ENCODE peak calls at places on chromosomes 3 and 15, in eight cellular contexts. One of them, this sample, is unnamed.

GRCh38 chr3:188244395-188244861 is 90.5 kb downstream of the LPP start:
- ATAC-seq in upper lobe of left lung: no peak
- ATAC-seq in HCT116: peak; percentile 77
- ATAC-seq in Panc1: peak; percentile 91
- ATAC-seq in GM23338: no peak
- ATAC-seq in GM12878: no peak
- ATAC-seq in K562: no peak
- ATAC-seq in HepG2: peak; percentile 48
- ATAC-seq in this sample: no peak

GRCh38 chr3:186646841-186647240 is 6.6 kb downstream of the FETUB start:
- ATAC-seq in HCT116: no peak
- ATAC-seq in Panc1: no peak
- ATAC-seq in GM12878: no peak
- ATAC-seq in HepG2: no peak
- ATAC-seq in GM23338: no peak
- ATAC-seq in K562: no peak
- ATAC-seq in upper lobe of left lung: no peak
- ATAC-seq in this sample: no peak

GRCh38 chr3:99928758-99929408 is 111.2 kb downstream of the CMSS1 start:
- ATAC-seq in K562: peak; percentile 59
- ATAC-seq in Panc1: no peak
- ATAC-seq in GM12878: no peak
- ATAC-seq in HepG2: no peak
- ATAC-seq in GM23338: peak; percentile 64
- ATAC-seq in upper lobe of left lung: no peak
- ATAC-seq in HCT116: no peak
- ATAC-seq in this sample: peak; percentile 42

GRCh38 chr15:82810863-82811421 is 1.5 kb downstream of the WHAMM start:
- ATAC-seq in GM23338: no peak
- ATAC-seq in Panc1: no peak
- ATAC-seq in upper lobe of left lung: no peak
- ATAC-seq in K562: no peak
- ATAC-seq in HCT116: no peak
- ATAC-seq in GM12878: peak; percentile 10
- ATAC-seq in HepG2: no peak
- ATAC-seq in this sample: no peak

GRCh38 chr3:172591876-172592771 is 68.9 kb upstream of the TNFSF10 start:
- ATAC-seq in GM23338: no peak
- ATAC-seq in K562: peak; percentile 45
- ATAC-seq in upper lobe of left lung: no peak
- ATAC-seq in Panc1: no peak
- ATAC-seq in HepG2: no peak
- ATAC-seq in GM12878: peak; percentile 91
- ATAC-seq in HCT116: no peak
- ATAC-seq in this sample: no peak

GRCh38 chr15:26628879-26629529 is 143.9 kb downstream of the GABRB3 start:
- ATAC-seq in GM12878: no peak
- ATAC-seq in GM23338: peak; percentile 70
- ATAC-seq in HepG2: no peak
- ATAC-seq in HCT116: no peak
- ATAC-seq in Panc1: no peak
- ATAC-seq in K562: peak; percentile 100
- ATAC-seq in upper lobe of left lung: peak; percentile 89
- ATAC-seq in this sample: peak; percentile 63

GRCh38 chr3:40660554-40660953 is 135.8 kb downstream of the ZNF621 start:
- ATAC-seq in upper lobe of left lung: no peak
- ATAC-seq in HepG2: no peak
- ATAC-seq in GM12878: no peak
- ATAC-seq in GM23338: no peak
- ATAC-seq in HCT116: no peak
- ATAC-seq in Panc1: no peak
- ATAC-seq in K562: no peak
- ATAC-seq in this sample: no peak

GRCh38 chr3:119497824-119498187 is 541 bp upstream of the TIMMDC1 start:
- ATAC-seq in GM12878: peak; percentile 12
- ATAC-seq in Panc1: peak; percentile 26
- ATAC-seq in upper lobe of left lung: peak; percentile 4
- ATAC-seq in HCT116: peak; percentile 13
- ATAC-seq in GM23338: peak; percentile 13
- ATAC-seq in HepG2: peak; percentile 31
- ATAC-seq in K562: peak; percentile 9
- ATAC-seq in this sample: no peak

GRCh38 chr3:31903686-31904431 is 77.2 kb downstream of the OSBPL10 start:
- ATAC-seq in K562: no peak
- ATAC-seq in HCT116: no peak
- ATAC-seq in HepG2: no peak
- ATAC-seq in GM12878: no peak
- ATAC-seq in upper lobe of left lung: no peak
- ATAC-seq in GM23338: no peak
- ATAC-seq in Panc1: peak; percentile 40
- ATAC-seq in this sample: no peak

GRCh38 chr3:77079988-77080585 is 40.2 kb downstream of the ROBO2 start:
- ATAC-seq in GM23338: peak; percentile 99
- ATAC-seq in HepG2: no peak
- ATAC-seq in Panc1: no peak
- ATAC-seq in upper lobe of left lung: no peak
- ATAC-seq in HCT116: no peak
- ATAC-seq in GM12878: no peak
- ATAC-seq in K562: peak; percentile 48
- ATAC-seq in this sample: no peak

GRCh38 chr15:55574096-55574495 is 14.0 kb downstream of the PYGO1 start:
- ATAC-seq in HepG2: no peak
- ATAC-seq in GM12878: no peak
- ATAC-seq in upper lobe of left lung: no peak
- ATAC-seq in K562: no peak
- ATAC-seq in HCT116: no peak
- ATAC-seq in GM23338: no peak
- ATAC-seq in Panc1: no peak
- ATAC-seq in this sample: no peak

GRCh38 chr3:12994357-12994606 is 78.9 kb downstream of the IQSEC1 start:
- ATAC-seq in HepG2: peak; percentile 27
- ATAC-seq in GM23338: peak; percentile 43
- ATAC-seq in K562: peak; percentile 56
- ATAC-seq in GM12878: peak; percentile 59
- ATAC-seq in HCT116: peak; percentile 62
- ATAC-seq in upper lobe of left lung: peak; percentile 41
- ATAC-seq in Panc1: peak; percentile 80
- ATAC-seq in this sample: peak; percentile 69

GRCh38 chr3:194168994-194169393 is 33.0 kb downstream of the HES1 start:
- ATAC-seq in GM23338: no peak
- ATAC-seq in HCT116: no peak
- ATAC-seq in Panc1: no peak
- ATAC-seq in upper lobe of left lung: no peak
- ATAC-seq in HepG2: peak; percentile 83
- ATAC-seq in K562: no peak
- ATAC-seq in GM12878: no peak
- ATAC-seq in this sample: no peak

GRCh38 chr3:188442430-188442829 is 288.5 kb downstream of the LPP start:
- ATAC-seq in GM23338: no peak
- ATAC-seq in GM12878: no peak
- ATAC-seq in K562: no peak
- ATAC-seq in HCT116: no peak
- ATAC-seq in upper lobe of left lung: no peak
- ATAC-seq in Panc1: no peak
- ATAC-seq in HepG2: no peak
- ATAC-seq in this sample: no peak

GRCh38 chr3:194112120-194113106 is 23.5 kb upstream of the HES1 start:
- ATAC-seq in K562: peak; percentile 69
- ATAC-seq in GM23338: no peak
- ATAC-seq in upper lobe of left lung: peak; percentile 91
- ATAC-seq in HCT116: peak; percentile 89
- ATAC-seq in Panc1: no peak
- ATAC-seq in GM12878: no peak
- ATAC-seq in HepG2: peak; percentile 96
- ATAC-seq in this sample: no peak

GRCh38 chr15:78212546-78213424 is 21.6 kb downstream of the ACSBG1 start:
- ATAC-seq in HepG2: peak; percentile 71
- ATAC-seq in Panc1: peak; percentile 88
- ATAC-seq in GM12878: no peak
- ATAC-seq in HCT116: peak; percentile 88
- ATAC-seq in GM23338: no peak
- ATAC-seq in K562: peak; percentile 82
- ATAC-seq in upper lobe of left lung: no peak
- ATAC-seq in this sample: peak; percentile 73

GRCh38 chr15:84835661-84836384 is 18.7 kb downstream of the ALPK3 start:
- ATAC-seq in HepG2: no peak
- ATAC-seq in Panc1: no peak
- ATAC-seq in K562: no peak
- ATAC-seq in upper lobe of left lung: no peak
- ATAC-seq in HCT116: no peak
- ATAC-seq in GM12878: no peak
- ATAC-seq in GM23338: no peak
- ATAC-seq in this sample: no peak

GRCh38 chr15:57505949-57506391 is 85.7 kb upstream of the MYZAP start:
- ATAC-seq in Panc1: no peak
- ATAC-seq in K562: no peak
- ATAC-seq in GM12878: no peak
- ATAC-seq in upper lobe of left lung: peak; percentile 93
- ATAC-seq in GM23338: peak; percentile 14
- ATAC-seq in HepG2: peak; percentile 43
- ATAC-seq in HCT116: peak; percentile 22
- ATAC-seq in this sample: no peak

GRCh38 chr3:158247288-158247687 is 137.4 kb downstream of the RSRC1 start:
- ATAC-seq in HCT116: no peak
- ATAC-seq in upper lobe of left lung: no peak
- ATAC-seq in K562: no peak
- ATAC-seq in GM12878: no peak
- ATAC-seq in HepG2: no peak
- ATAC-seq in Panc1: no peak
- ATAC-seq in GM23338: no peak
- ATAC-seq in this sample: no peak

GRCh38 chr3:9781551-9781950 is 10.7 kb downstream of the TADA3 start:
- ATAC-seq in HCT116: no peak
- ATAC-seq in upper lobe of left lung: no peak
- ATAC-seq in GM12878: no peak
- ATAC-seq in HepG2: no peak
- ATAC-seq in Panc1: no peak
- ATAC-seq in GM23338: no peak
- ATAC-seq in K562: no peak
- ATAC-seq in this sample: no peak
- TF ChIP-seq POLR2AphosphoS5 in HCT116: no peak
- TF ChIP-seq POLR2AphosphoS5 in upper lobe of left lung: no peak
- TF ChIP-seq POLR2AphosphoS5 in GM12878: no peak
- TF ChIP-seq POLR2AphosphoS5 in HepG2: no peak
- TF ChIP-seq POLR2AphosphoS5 in Panc1: no peak
- TF ChIP-seq POLR2AphosphoS5 in GM23338: no peak
- TF ChIP-seq POLR2AphosphoS5 in K562: no peak
- TF ChIP-seq POLR2AphosphoS5 in this sample: no peak

GRCh38 chr3:44906997-44907396 is 32.6 kb downstream of the TGM4 start:
- ATAC-seq in upper lobe of left lung: no peak
- ATAC-seq in GM23338: no peak
- ATAC-seq in HCT116: no peak
- ATAC-seq in K562: no peak
- ATAC-seq in GM12878: no peak
- ATAC-seq in Panc1: no peak
- ATAC-seq in HepG2: no peak
- ATAC-seq in this sample: no peak

GRCh38 chr3:44914936-44915335 is 40.5 kb downstream of the TGM4 start:
- ATAC-seq in HepG2: peak; percentile 86
- ATAC-seq in K562: peak; percentile 95
- ATAC-seq in HCT116: peak; percentile 87
- ATAC-seq in Panc1: peak; percentile 80
- ATAC-seq in upper lobe of left lung: peak; percentile 59
- ATAC-seq in GM23338: peak; percentile 89
- ATAC-seq in GM12878: peak; percentile 44
- ATAC-seq in this sample: no peak

GRCh38 chr3:44909063-44909462 is 34.7 kb downstream of the TGM4 start:
- ATAC-seq in Panc1: no peak
- ATAC-seq in upper lobe of left lung: no peak
- ATAC-seq in HepG2: no peak
- ATAC-seq in HCT116: no peak
- ATAC-seq in GM23338: no peak
- ATAC-seq in K562: no peak
- ATAC-seq in GM12878: no peak
- ATAC-seq in this sample: no peak

GRCh38 chr3:44913868-44914468 is 39.6 kb downstream of the TGM4 start:
- ATAC-seq in Panc1: peak; percentile 89
- ATAC-seq in HepG2: peak; percentile 88
- ATAC-seq in upper lobe of left lung: peak; percentile 79
- ATAC-seq in GM23338: peak; percentile 92
- ATAC-seq in HCT116: peak; percentile 85
- ATAC-seq in GM12878: peak; percentile 98
- ATAC-seq in K562: peak; percentile 93
- ATAC-seq in this sample: no peak

GRCh38 chr3:44910693-44911092 is 36.3 kb downstream of the TGM4 start:
- ATAC-seq in GM12878: no peak
- ATAC-seq in HCT116: no peak
- ATAC-seq in GM23338: no peak
- ATAC-seq in K562: no peak
- ATAC-seq in Panc1: no peak
- ATAC-seq in HepG2: no peak
- ATAC-seq in upper lobe of left lung: no peak
- ATAC-seq in this sample: no peak
- TF ChIP-seq POLR2AphosphoS5 in GM12878: no peak
- TF ChIP-seq POLR2AphosphoS5 in HCT116: no peak
- TF ChIP-seq POLR2AphosphoS5 in GM23338: no peak
- TF ChIP-seq POLR2AphosphoS5 in K562: no peak
- TF ChIP-seq POLR2AphosphoS5 in Panc1: no peak
- TF ChIP-seq POLR2AphosphoS5 in HepG2: no peak
- TF ChIP-seq POLR2AphosphoS5 in upper lobe of left lung: no peak
- TF ChIP-seq POLR2AphosphoS5 in this sample: no peak

DNA sequence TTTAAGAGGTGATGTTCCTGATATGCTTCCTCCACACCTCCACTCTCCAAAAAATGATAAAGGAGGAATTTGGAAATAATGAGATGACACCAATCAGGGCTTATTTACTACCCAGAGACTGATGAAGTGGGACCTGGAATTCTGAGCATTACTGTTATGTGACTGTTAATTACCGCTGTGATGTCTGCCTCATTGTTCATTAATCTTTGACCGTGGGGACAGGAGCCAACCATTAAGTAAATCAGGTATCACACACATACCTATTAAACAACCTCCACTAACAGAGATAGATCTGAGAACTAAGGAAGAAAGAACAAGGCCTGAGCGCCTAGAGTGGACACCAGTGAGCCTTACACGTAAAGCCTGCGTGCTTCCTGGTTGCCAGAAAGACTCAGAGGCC is 37.7 kb downstream of the ABHD5 start:
- ATAC-seq in HepG2: no peak
- ATAC-seq in GM12878: no peak
- ATAC-seq in GM23338: no peak
- ATAC-seq in Panc1: no peak
- ATAC-seq in HCT116: no peak
- ATAC-seq in upper lobe of left lung: no peak
- ATAC-seq in K562: no peak
- ATAC-seq in this sample: no peak
- TF ChIP-seq POLR2AphosphoS5 in HepG2: no peak
- TF ChIP-seq POLR2AphosphoS5 in GM12878: no peak
- TF ChIP-seq POLR2AphosphoS5 in GM23338: no peak
- TF ChIP-seq POLR2AphosphoS5 in Panc1: no peak
- TF ChIP-seq POLR2AphosphoS5 in HCT116: no peak
- TF ChIP-seq POLR2AphosphoS5 in upper lobe of left lung: no peak
- TF ChIP-seq POLR2AphosphoS5 in K562: no peak
- TF ChIP-seq POLR2AphosphoS5 in this sample: no peak

DNA sequence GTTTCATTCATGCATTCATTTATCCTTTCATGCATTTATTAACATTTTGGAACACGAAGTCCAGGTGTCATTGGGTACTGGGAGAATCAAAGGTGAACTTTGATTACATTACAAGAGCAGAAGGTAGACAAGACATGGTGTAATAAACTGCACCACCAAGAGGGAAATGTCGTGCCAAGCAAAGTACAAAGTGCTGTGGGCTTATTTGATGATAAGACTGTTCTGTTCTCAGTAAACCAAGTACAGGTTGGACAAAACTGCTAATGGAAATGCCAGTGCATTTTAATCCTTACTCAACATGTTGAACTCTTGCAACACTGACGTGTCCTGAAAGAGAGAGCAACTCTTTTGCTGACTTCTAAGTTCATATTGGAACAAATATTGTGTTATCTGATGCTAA is 69.4 kb downstream of the MME start:
- ATAC-seq in GM23338: no peak
- ATAC-seq in Panc1: no peak
- ATAC-seq in GM12878: no peak
- ATAC-seq in HCT116: no peak
- ATAC-seq in HepG2: no peak
- ATAC-seq in upper lobe of left lung: no peak
- ATAC-seq in K562: no peak
- ATAC-seq in this sample: no peak
- TF ChIP-seq POLR2AphosphoS5 in GM23338: no peak
- TF ChIP-seq POLR2AphosphoS5 in Panc1: no peak
- TF ChIP-seq POLR2AphosphoS5 in GM12878: no peak
- TF ChIP-seq POLR2AphosphoS5 in HCT116: no peak
- TF ChIP-seq POLR2AphosphoS5 in HepG2: no peak
- TF ChIP-seq POLR2AphosphoS5 in upper lobe of left lung: no peak
- TF ChIP-seq POLR2AphosphoS5 in K562: no peak
- TF ChIP-seq POLR2AphosphoS5 in this sample: no peak